ENCODE peak calls at places on chromosome 6, in four cellular contexts. One of them, this sample, is unnamed.

GRCh38 chr6:32637883-32638282 is 677 bp downstream of the HLA-DQA1 start:
- DNase-seq in neuronal stem cell: no peak
- DNase-seq in lower lobe of right lung: no peak
- DNase-seq in stomach: no peak
- DNase-seq in this sample: no peak

GRCh38 chr6:40342674-40343230 is 244.4 kb downstream of the LRFN2 start:
- DNase-seq in lower lobe of right lung: no peak
- DNase-seq in stomach: peak; percentile 20
- DNase-seq in neuronal stem cell: no peak
- DNase-seq in this sample: no peak

GRCh38 chr6:135266675-135267074 is 85.6 kb downstream of the MYB start:
- DNase-seq in neuronal stem cell: no peak
- DNase-seq in stomach: no peak
- DNase-seq in lower lobe of right lung: no peak
- DNase-seq in this sample: no peak

GRCh38 chr6:125839471-125839870 is 48.7 kb downstream of the NCOA7 start:
- DNase-seq in stomach: no peak
- DNase-seq in neuronal stem cell: no peak
- DNase-seq in lower lobe of right lung: no peak
- DNase-seq in this sample: peak; percentile 60

GRCh38 chr6:17064975-17065374 is 36.9 kb upstream of the STMND1 start:
- DNase-seq in neuronal stem cell: no peak
- DNase-seq in lower lobe of right lung: no peak
- DNase-seq in stomach: no peak
- DNase-seq in this sample: no peak

GRCh38 chr6:43927525-43928210 is 157.7 kb downstream of the VEGFA start:
- DNase-seq in lower lobe of right lung: peak; percentile 42
- DNase-seq in neuronal stem cell: no peak
- DNase-seq in stomach: peak; percentile 72
- DNase-seq in this sample: no peak

GRCh38 chr6:110720066-110720465 is 95.2 kb downstream of the CDK19 start:
- DNase-seq in stomach: no peak
- DNase-seq in neuronal stem cell: no peak
- DNase-seq in lower lobe of right lung: no peak
- DNase-seq in this sample: no peak

GRCh38 chr6:79717989-79718388 is 86.9 kb downstream of the SH3BGRL2 start:
- DNase-seq in neuronal stem cell: no peak
- DNase-seq in lower lobe of right lung: no peak
- DNase-seq in stomach: no peak
- DNase-seq in this sample: no peak

GRCh38 chr6:56999049-56999448 is 44.1 kb downstream of the BEND6 start:
- DNase-seq in stomach: no peak
- DNase-seq in lower lobe of right lung: no peak
- DNase-seq in neuronal stem cell: no peak
- DNase-seq in this sample: no peak

GRCh38 chr6:37695857-37696219 is 1.8 kb downstream of the MDGA1 start:
- DNase-seq in stomach: no peak
- DNase-seq in neuronal stem cell: no peak
- DNase-seq in lower lobe of right lung: no peak
- DNase-seq in this sample: no peak

GRCh38 chr6:128981716-128982115 is 98.8 kb downstream of the LAMA2 start:
- DNase-seq in lower lobe of right lung: no peak
- DNase-seq in neuronal stem cell: no peak
- DNase-seq in stomach: no peak
- DNase-seq in this sample: no peak

GRCh38 chr6:14625173-14625895 is 507.8 kb downstream of the CD83 start:
- DNase-seq in neuronal stem cell: no peak
- DNase-seq in stomach: no peak
- DNase-seq in lower lobe of right lung: no peak
- DNase-seq in this sample: no peak

GRCh38 chr6:33801611-33802010 is 2.2 kb downstream of the MLN start:
- DNase-seq in stomach: no peak
- DNase-seq in neuronal stem cell: no peak
- DNase-seq in lower lobe of right lung: no peak
- DNase-seq in this sample: no peak

GRCh38 chr6:147684906-147685305 is 176.4 kb downstream of the SAMD5 start:
- DNase-seq in stomach: no peak
- DNase-seq in lower lobe of right lung: no peak
- DNase-seq in neuronal stem cell: no peak
- DNase-seq in this sample: no peak

GRCh38 chr6:90249458-90249857 is 47.2 kb downstream of the BACH2 start:
- DNase-seq in neuronal stem cell: no peak
- DNase-seq in lower lobe of right lung: no peak
- DNase-seq in stomach: no peak
- DNase-seq in this sample: no peak
- H3K27me3 ChIP-seq in neuronal stem cell: no peaks in the 10 kb centered on the region
- H3K27me3 ChIP-seq in lower lobe of right lung: no peaks in the 10 kb centered on the region
- H3K27me3 ChIP-seq in stomach: no peaks in the 10 kb centered on the region
- H3K27me3 ChIP-seq in this sample: no peaks in the 10 kb centered on the region

GRCh38 chr6:151091571-151091970 is 148.2 kb upstream of the AKAP12 start:
- DNase-seq in lower lobe of right lung: no peak
- DNase-seq in neuronal stem cell: no peak
- DNase-seq in stomach: no peak
- DNase-seq in this sample: no peak
- H3K36me3 ChIP-seq in lower lobe of right lung: peaks cover 7% of the 10 kb centered on the region
- H3K36me3 ChIP-seq in neuronal stem cell: peaks cover 29% of the 10 kb centered on the region
- H3K36me3 ChIP-seq in stomach: peaks cover 4% of the 10 kb centered on the region
- H3K36me3 ChIP-seq in this sample: peaks cover 4% of the 10 kb centered on the region

DNA sequence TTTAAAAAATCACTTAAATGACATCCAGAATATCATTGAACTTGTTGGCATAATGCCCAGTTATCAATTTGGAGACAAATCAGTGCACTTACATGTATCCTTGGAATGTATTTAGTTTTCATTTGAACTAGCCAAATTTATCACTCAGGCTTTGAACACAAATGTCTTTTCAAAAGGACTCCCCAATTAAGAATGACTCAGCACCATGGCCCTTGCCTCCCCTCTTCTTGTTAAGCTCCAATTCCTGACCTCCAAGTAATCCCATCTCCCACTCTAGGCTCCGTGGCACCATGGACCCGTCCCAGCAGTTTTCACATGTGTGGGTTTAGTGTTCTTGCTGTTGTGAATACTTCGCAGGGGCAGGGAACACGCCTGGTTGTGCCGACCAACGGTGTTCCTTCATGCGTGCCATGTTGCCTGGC is 2.7 kb downstream of the AKAP12 start:
- DNase-seq in lower lobe of right lung: no peak
- DNase-seq in neuronal stem cell: no peak
- DNase-seq in stomach: no peak
- DNase-seq in this sample: no peak
- H3K27me3 ChIP-seq in lower lobe of right lung: peaks cover 26% of the 10 kb centered on the region
- H3K27me3 ChIP-seq in neuronal stem cell: no peaks in the 10 kb centered on the region
- H3K27me3 ChIP-seq in stomach: peaks cover 36% of the 10 kb centered on the region
- H3K27me3 ChIP-seq in this sample: no peaks in the 10 kb centered on the region

GRCh38 chr6:41791984-41792383 is 4.5 kb downstream of the TOMM6 start:
- DNase-seq in lower lobe of right lung: no peak
- DNase-seq in neuronal stem cell: no peak
- DNase-seq in stomach: no peak
- DNase-seq in this sample: no peak

GRCh38 chr6:41787219-41787917 is at the start of gene TOMM6:
- DNase-seq in stomach: peak; percentile 96
- DNase-seq in neuronal stem cell: peak; percentile 95
- DNase-seq in lower lobe of right lung: peak; percentile 97
- DNase-seq in this sample: peak; percentile 90

GRCh38 chr6:41789937-41790502 is 2.5 kb downstream of the TOMM6 start:
- DNase-seq in stomach: no peak
- DNase-seq in lower lobe of right lung: no peak
- DNase-seq in neuronal stem cell: no peak
- DNase-seq in this sample: no peak

GRCh38 chr6:41789390-41789724 is 1.9 kb downstream of the TOMM6 start:
- DNase-seq in neuronal stem cell: no peak
- DNase-seq in stomach: no peak
- DNase-seq in lower lobe of right lung: no peak
- DNase-seq in this sample: no peak

GRCh38 chr6:41791306-41791705 is 3.8 kb downstream of the TOMM6 start:
- DNase-seq in stomach: no peak
- DNase-seq in neuronal stem cell: no peak
- DNase-seq in lower lobe of right lung: no peak
- DNase-seq in this sample: no peak
- H3K36me3 ChIP-seq in stomach: peaks cover 68% of the 10 kb centered on the region
- H3K36me3 ChIP-seq in neuronal stem cell: peaks cover 72% of the 10 kb centered on the region
- H3K36me3 ChIP-seq in lower lobe of right lung: peaks cover 51% of the 10 kb centered on the region
- H3K36me3 ChIP-seq in this sample: peaks cover 24% of the 10 kb centered on the region

GRCh38 chr6:10424005-10424404 is 9.1 kb upstream of the TFAP2A start:
- DNase-seq in lower lobe of right lung: no peak
- DNase-seq in neuronal stem cell: no peak
- DNase-seq in stomach: no peak
- DNase-seq in this sample: no peak

GRCh38 chr6:10419749-10420545 is 5.1 kb upstream of the TFAP2A start:
- DNase-seq in neuronal stem cell: no peak
- DNase-seq in stomach: no peak
- DNase-seq in lower lobe of right lung: no peak
- DNase-seq in this sample: no peak

GRCh38 chr6:10420546-10421507 is 6.0 kb upstream of the TFAP2A start:
- DNase-seq in stomach: no peak
- DNase-seq in neuronal stem cell: no peak
- DNase-seq in lower lobe of right lung: no peak
- DNase-seq in this sample: no peak

GRCh38 chr6:10421508-10422281 is 6.8 kb upstream of the TFAP2A start:
- DNase-seq in neuronal stem cell: no peak
- DNase-seq in lower lobe of right lung: no peak
- DNase-seq in stomach: no peak
- DNase-seq in this sample: no peak

GRCh38 chr6:10422282-10423034 is 7.6 kb upstream of the TFAP2A start:
- DNase-seq in stomach: no peak
- DNase-seq in neuronal stem cell: no peak
- DNase-seq in lower lobe of right lung: no peak
- DNase-seq in this sample: no peak
- H3K27me3 ChIP-seq in stomach: peaks cover 95% of the 10 kb centered on the region
- H3K27me3 ChIP-seq in neuronal stem cell: peaks cover 68% of the 10 kb centered on the region
- H3K27me3 ChIP-seq in lower lobe of right lung: peaks cover 87% of the 10 kb centered on the region
- H3K27me3 ChIP-seq in this sample: peaks cover 81% of the 10 kb centered on the region

DNA sequence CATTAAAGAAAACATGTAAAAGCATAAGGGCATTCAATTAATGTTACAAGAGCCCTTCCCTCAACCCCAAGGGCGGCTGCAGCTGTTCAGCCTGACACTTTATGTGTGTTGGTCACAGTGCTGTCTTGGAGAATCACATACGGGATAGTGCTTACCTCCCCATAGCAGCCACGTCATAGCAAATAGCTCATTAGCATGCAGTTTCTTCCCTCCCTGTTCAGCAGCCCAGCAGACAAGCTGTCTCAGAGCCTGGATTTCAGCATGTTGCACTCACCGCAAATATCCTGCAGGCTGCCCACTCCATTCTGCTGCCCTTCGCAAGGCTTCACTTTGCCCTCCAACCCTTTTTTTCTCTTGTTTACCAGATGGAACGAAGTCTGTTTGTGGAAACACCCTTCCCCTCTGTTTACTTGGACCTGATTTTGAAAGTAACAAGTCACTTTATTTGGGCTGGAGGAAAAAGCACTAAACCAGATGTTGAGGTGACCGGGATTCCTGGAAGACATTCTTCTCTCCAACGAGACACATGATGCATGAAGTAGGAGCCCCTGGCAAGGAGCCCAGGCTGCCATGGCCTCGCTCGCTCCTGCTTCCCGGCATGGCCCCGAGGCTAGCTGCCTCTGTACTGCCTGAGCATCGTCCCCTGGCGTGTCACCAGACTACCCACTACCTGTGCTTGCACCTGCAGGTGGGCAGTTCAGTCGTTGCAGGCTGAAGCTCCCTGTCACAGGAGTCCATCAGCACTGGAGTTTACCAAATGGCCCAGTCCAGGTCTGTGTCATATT is 151.6 kb upstream of the GMDS start:
- DNase-seq in neuronal stem cell: no peak
- DNase-seq in stomach: no peak
- DNase-seq in lower lobe of right lung: no peak
- DNase-seq in this sample: peak; percentile 25
- H3K36me3 ChIP-seq in neuronal stem cell: no peaks in the 10 kb centered on the region
- H3K36me3 ChIP-seq in stomach: peaks cover 21% of the 10 kb centered on the region
- H3K36me3 ChIP-seq in lower lobe of right lung: no peaks in the 10 kb centered on the region
- H3K36me3 ChIP-seq in this sample: no peaks in the 10 kb centered on the region

GRCh38 chr6:137495652-137496391 is 1.6 kb upstream of the OLIG3 start:
- DNase-seq in stomach: no peak
- DNase-seq in neuronal stem cell: peak; percentile 76
- DNase-seq in lower lobe of right lung: no peak
- DNase-seq in this sample: no peak
- H3K27me3 ChIP-seq in stomach: peaks cover 85% of the 10 kb centered on the region
- H3K27me3 ChIP-seq in neuronal stem cell: peaks cover 46% of the 10 kb centered on the region
- H3K27me3 ChIP-seq in lower lobe of right lung: peaks cover 99% of the 10 kb centered on the region
- H3K27me3 ChIP-seq in this sample: peaks cover 91% of the 10 kb centered on the region

GRCh38 chr6:161101517-161101916 is 109.9 kb downstream of the MAP3K4 start:
- DNase-seq in neuronal stem cell: peak; percentile 18
- DNase-seq in stomach: no peak
- DNase-seq in lower lobe of right lung: no peak
- DNase-seq in this sample: no peak

GRCh38 chr6:161107779-161108380 is 116.3 kb downstream of the MAP3K4 start:
- DNase-seq in stomach: no peak
- DNase-seq in lower lobe of right lung: no peak
- DNase-seq in neuronal stem cell: no peak
- DNase-seq in this sample: no peak

GRCh38 chr6:161105408-161105807 is 113.8 kb downstream of the MAP3K4 start:
- DNase-seq in neuronal stem cell: no peak
- DNase-seq in stomach: no peak
- DNase-seq in lower lobe of right lung: no peak
- DNase-seq in this sample: no peak

GRCh38 chr6:161103475-161103874 is 111.9 kb downstream of the MAP3K4 start:
- DNase-seq in stomach: no peak
- DNase-seq in lower lobe of right lung: no peak
- DNase-seq in neuronal stem cell: no peak
- DNase-seq in this sample: no peak

DNA sequence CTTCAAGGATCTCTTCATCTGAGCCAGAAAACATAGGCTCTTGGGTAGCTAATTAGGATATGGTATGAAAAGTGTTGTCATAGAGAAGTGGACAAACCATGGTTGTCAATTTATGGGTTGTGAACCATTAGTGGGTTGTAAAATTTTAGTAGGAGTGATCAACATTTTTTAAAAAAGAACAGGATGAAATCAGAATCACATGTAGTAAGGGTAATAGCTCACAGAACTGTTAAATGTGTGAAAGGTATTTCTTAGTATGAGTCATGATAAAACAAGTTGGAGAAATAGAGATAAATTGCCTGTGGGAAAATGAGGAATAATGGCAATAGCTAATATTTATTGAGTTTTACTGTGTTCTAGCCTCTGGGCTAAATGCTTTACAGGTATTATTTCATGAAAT is 113.4 kb downstream of the MAP3K4 start:
- DNase-seq in neuronal stem cell: no peak
- DNase-seq in lower lobe of right lung: no peak
- DNase-seq in stomach: no peak
- DNase-seq in this sample: no peak
- H3K36me3 ChIP-seq in neuronal stem cell: peaks cover 99% of the 10 kb centered on the region
- H3K36me3 ChIP-seq in lower lobe of right lung: peaks cover 91% of the 10 kb centered on the region
- H3K36me3 ChIP-seq in stomach: peaks cover 95% of the 10 kb centered on the region
- H3K36me3 ChIP-seq in this sample: peaks cover 14% of the 10 kb centered on the region